ENCODE peak calls at places on chromosomes 3 and 15, in six cellular contexts. L is suprapubic skin, F is heart right ventricle, N is psoas muscle, P is OCI-LY7, X is GM23248. R is an unnamed sample.
A peak's percentile ranks its signal among the peaks of the same experiment; 100 is the strongest.

GRCh38 chr3:71478568-71478967 is 105.0 kb downstream of the FOXP1 start:
- DNase-seq in F (no peak), X (peak; percentile 63), N (no peak), P (no peak), L (no peak), R (no peak)

GRCh38 chr3:182118081-182118480 is 406.4 kb downstream of the SOX2 start:
- DNase-seq in F (no peak), X (no peak), N (no peak), P (no peak), L (no peak), R (no peak)

GRCh38 chr15:71302861-71303410 is 187.7 kb downstream of the THSD4 start:
- DNase-seq in X (peak; percentile 49), F (no peak), N (no peak), L (no peak), P (no peak), R (no peak)

GRCh38 chr3:183837894-183838293 is 12.5 kb upstream of the MAP6D1 start:
- DNase-seq in F (no peak), X (no peak), N (no peak), P (no peak), L (no peak), R (no peak)

GRCh38 chr15:38894260-38894948 is 329.8 kb upstream of the RASGRP1 start:
- DNase-seq in F (no peak), X (peak; percentile 87), P (no peak), N (no peak), L (no peak), R (no peak)

GRCh38 chr3:186589856-186590579 is 19.5 kb downstream of the DNAJB11 start:
- DNase-seq in N (no peak), X (peak; percentile 38), L (no peak), F (no peak), P (no peak), R (peak; percentile 73)

GRCh38 chr3:133459400-133459799 is 59.5 kb downstream of the BFSP2 start:
- DNase-seq in N (peak; percentile 58), F (no peak), L (no peak), P (no peak), X (peak; percentile 13), R (no peak)

GRCh38 chr15:29538110-29538509 is 268.5 kb upstream of the NSMCE3 start:
- DNase-seq in N (no peak), F (no peak), L (no peak), X (no peak), P (no peak), R (no peak)

GRCh38 chr15:62124176-62124952 is 40.7 kb downstream of the C2CD4B start:
- DNase-seq in L (no peak), N (no peak), F (no peak), X (no peak), P (peak; percentile 6), R (no peak)

GRCh38 chr3:130760922-130761321 is 14.3 kb upstream of the PIK3R4 start:
- DNase-seq in N (no peak), P (no peak), L (no peak), F (no peak), X (peak; percentile 57), R (no peak)

GRCh38 chr3:161275919-161276318 is 54.8 kb downstream of the NMD3 start:
- DNase-seq in L (no peak), P (no peak), F (no peak), X (no peak), N (no peak), R (no peak)

GRCh38 chr3:196513697-196514349 is 1.3 kb downstream of the SMCO1 start:
- DNase-seq in L (no peak), X (peak; percentile 69), F (no peak), N (no peak), P (no peak), R (no peak)

GRCh38 chr15:41944313-41944940 is 27.9 kb downstream of the EHD4 start:
- DNase-seq in F (no peak), X (peak; percentile 95), L (peak; percentile 72), P (no peak), N (peak; percentile 77), R (no peak)

GRCh38 chr3:119311191-119311925 is 17.2 kb downstream of the ARHGAP31 start:
- DNase-seq in L (no peak), P (no peak), X (peak; percentile 87), F (no peak), N (no peak), R (no peak)

GRCh38 chr3:97910931-97911351 is 61.3 kb downstream of the RIOX2 start:
- DNase-seq in P (peak; percentile 23), L (no peak), F (peak; percentile 7), X (no peak), N (no peak), R (no peak)

GRCh38 chr15:51844747-51845426 is 15.4 kb downstream of the TMOD3 start:
- DNase-seq in P (no peak), F (no peak), N (no peak), L (no peak), X (peak; percentile 33), R (no peak)

GRCh38 chr15:64101018-64101417 is 5.2 kb downstream of the SNX1 start:
- DNase-seq in P (no peak), L (no peak), X (no peak), F (no peak), N (no peak), R (no peak)

GRCh38 chr15:64107337-64107736 is 11.6 kb downstream of the SNX1 start:
- DNase-seq in X (no peak), N (no peak), L (no peak), F (no peak), P (no peak), R (no peak)

GRCh38 chr15:64105113-64105704 is 9.4 kb downstream of the SNX1 start:
- DNase-seq in N (no peak), P (no peak), F (no peak), L (no peak), X (peak; percentile 78), R (no peak)

GRCh38 chr15:64099379-64099778 is 3.6 kb downstream of the SNX1 start:
- DNase-seq in N (no peak), L (no peak), X (peak; percentile 41), F (no peak), P (no peak), R (no peak)

DNA sequence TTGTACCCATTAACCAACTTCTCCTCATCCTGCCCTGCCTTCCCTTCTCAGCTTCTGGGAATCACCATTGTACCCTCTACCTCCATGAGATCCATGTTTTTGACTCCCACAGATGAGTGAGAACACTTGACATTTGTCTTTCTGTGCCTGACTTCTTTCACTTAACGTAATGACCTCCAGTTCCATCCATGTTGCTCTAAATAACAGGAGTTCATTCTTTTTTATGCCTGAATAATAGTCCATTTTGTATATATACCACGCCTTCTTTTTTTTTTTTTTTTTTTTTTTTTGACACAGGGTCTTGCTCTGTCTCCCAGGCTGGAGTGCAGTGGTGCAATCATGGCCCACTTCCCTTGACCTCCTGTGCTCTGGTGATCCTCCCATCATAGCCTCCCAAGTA is 6.7 kb downstream of the SNX1 start:
- DNase-seq in N (no peak), F (no peak), L (no peak), P (no peak), X (no peak), R (no peak)
- H3K4me1 ChIP-seq in N (peaks cover 72% of the 10 kb centered on the region), F (peaks cover 97% of the 10 kb centered on the region), L (peaks cover 64% of the 10 kb centered on the region), P (peaks cover 17% of the 10 kb centered on the region), X (peaks cover 38% of the 10 kb centered on the region), R (peaks cover 6% of the 10 kb centered on the region)

GRCh38 chr3:63878394-63879089 is 14.9 kb downstream of the ATXN7 start:
- DNase-seq in N (no peak), X (no peak), L (no peak), P (no peak), F (no peak), R (no peak)

GRCh38 chr3:63875510-63875909 is 11.8 kb downstream of the ATXN7 start:
- DNase-seq in L (no peak), N (no peak), X (no peak), F (no peak), P (no peak), R (no peak)

GRCh38 chr3:63874769-63875168 is 11.1 kb downstream of the ATXN7 start:
- DNase-seq in N (no peak), F (no peak), X (no peak), P (no peak), L (no peak), R (no peak)

GRCh38 chr3:63877737-63878393 is 14.2 kb downstream of the ATXN7 start:
- DNase-seq in X (peak; percentile 74), L (no peak), P (no peak), N (no peak), F (no peak), R (no peak)

DNA sequence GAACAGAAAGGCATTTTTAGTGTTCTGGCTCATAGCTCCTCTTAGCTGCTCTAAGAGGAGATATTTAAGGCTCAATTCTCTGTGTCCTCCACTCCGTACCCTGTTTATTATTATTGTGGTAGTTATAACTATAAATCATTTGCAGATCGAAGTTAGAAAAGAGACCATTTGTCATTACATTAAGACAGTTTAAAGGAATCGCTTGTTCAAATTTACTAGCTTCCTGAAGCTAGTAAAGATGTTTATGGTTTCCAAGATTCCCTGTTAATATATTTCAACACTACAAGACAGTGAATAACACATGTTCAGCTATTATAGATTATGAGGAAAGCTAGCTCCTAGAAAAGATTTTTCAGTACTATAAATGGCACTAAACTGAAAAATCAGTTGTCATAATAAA is 12.6 kb downstream of the ATXN7 start:
- DNase-seq in F (no peak), P (no peak), L (no peak), X (no peak), N (no peak), R (no peak)
- H3K4me1 ChIP-seq in F (peaks cover 30% of the 10 kb centered on the region), P (peaks cover 41% of the 10 kb centered on the region), L (peaks cover 20% of the 10 kb centered on the region), X (peaks cover 28% of the 10 kb centered on the region), N (peaks cover 49% of the 10 kb centered on the region), R (peaks cover 14% of the 10 kb centered on the region)

DNA sequence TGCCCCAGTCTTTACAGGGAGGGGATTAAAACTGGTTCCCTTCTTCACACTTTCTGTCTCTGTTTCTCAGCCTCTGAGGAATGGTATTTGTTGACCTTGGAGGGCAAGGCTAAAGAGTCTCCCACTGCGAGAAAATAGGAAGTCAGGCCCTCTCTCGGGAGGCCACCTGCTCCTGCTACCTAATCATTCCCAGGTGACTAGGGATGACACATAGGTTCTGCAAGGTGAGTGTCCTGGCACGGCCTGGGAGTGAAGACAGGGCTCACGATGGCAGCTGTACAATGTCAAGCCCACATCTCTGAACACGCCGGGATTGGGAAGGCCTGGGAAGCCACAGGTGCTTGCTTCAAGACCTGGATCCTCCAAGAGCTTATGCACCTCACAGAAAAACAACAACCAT is 314.2 kb downstream of the NTRK3 start:
- DNase-seq in P (no peak), L (no peak), N (no peak), X (no peak), F (no peak), R (no peak)
- H3K4me1 ChIP-seq in P (no peaks in the 10 kb centered on the region), L (peaks cover 5% of the 10 kb centered on the region), N (no peaks in the 10 kb centered on the region), X (no peaks in the 10 kb centered on the region), F (peaks cover 8% of the 10 kb centered on the region), R (no peaks in the 10 kb centered on the region)

DNA sequence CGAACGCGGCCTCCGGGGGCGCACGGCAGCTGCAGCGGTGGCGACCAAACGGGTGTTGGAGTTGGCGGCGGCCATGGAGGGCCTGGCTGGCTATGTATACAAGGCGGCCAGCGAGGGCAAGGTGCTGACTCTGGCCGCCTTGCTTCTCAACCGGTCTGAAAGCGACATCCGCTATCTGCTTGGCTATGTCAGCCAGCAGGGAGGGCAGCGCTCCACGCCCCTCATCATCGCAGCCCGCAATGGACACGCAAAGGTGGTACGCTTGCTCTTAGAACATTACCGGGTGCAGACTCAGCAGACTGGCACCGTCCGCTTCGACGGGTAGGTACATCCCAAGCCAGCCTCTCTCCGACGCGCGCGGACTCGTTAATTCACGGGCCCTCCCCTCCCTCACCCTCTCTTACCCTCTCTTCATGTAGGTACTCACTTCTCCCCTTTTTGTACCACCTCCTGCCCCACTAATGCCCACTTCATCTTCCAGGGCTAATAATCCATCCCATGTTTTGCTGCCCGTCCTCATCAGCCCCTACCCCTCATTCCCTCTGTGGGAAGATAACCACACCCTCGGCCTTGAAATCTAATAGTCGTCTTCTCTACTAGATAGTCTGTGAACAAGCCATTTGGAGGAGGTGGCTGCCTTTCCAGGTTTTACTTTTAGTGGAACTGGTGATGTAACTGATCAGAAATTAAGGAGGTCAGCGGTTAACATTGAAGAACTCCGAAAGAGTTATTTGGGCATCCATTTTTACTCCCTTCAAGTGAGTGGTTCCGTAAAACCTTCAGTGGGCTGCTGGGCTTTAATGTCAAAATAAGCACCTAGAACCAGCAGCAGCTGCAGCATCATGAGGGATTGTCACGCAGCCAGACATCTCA is 1.0 kb downstream of the FEM1B start:
- DNase-seq in L (peak; percentile 84), X (peak; percentile 68), P (peak; percentile 29), N (no peak), F (no peak), R (peak; percentile 79)
- H3K4me1 ChIP-seq in L (peaks cover 73% of the 10 kb centered on the region), X (peaks cover 53% of the 10 kb centered on the region), P (peaks cover 33% of the 10 kb centered on the region), N (peaks cover 62% of the 10 kb centered on the region), F (peaks cover 74% of the 10 kb centered on the region), R (peaks cover 40% of the 10 kb centered on the region)

R was measured in RWPE2.